ENCODE peak calls at places on chromosomes 12 and 14, in five cellular contexts. N is heart right ventricle, D is adipocyte, L is ascending aorta, Z is lower lobe of right lung. T is an unnamed sample. For H3K27me3 and H3K36me3, the result is how much of the 10 kb centered on the place peaks cover.

GRCh38 chr12:50151047-50151687 is 16.0 kb downstream of the CERS5 start:
- DNase-seq in N (no peak), D (no peak), L (no peak), Z (no peak), T (no peak)

GRCh38 chr12:31204995-31205582 is 120.9 kb downstream of the SINHCAF start:
- DNase-seq in N (no peak), D (peak), L (no peak), Z (no peak), T (no peak)

GRCh38 chr12:108152179-108152538 is 23.1 kb downstream of the WSCD2 start:
- DNase-seq in N (no peak), D (no peak), L (no peak), Z (no peak), T (no peak)

GRCh38 chr12:125773033-125773432 is 707.8 kb downstream of the AACS start:
- DNase-seq in N (no peak), D (no peak), L (no peak), Z (no peak), T (peak)

GRCh38 chr14:70358631-70359030 is 852 bp downstream of the COX16 start:
- DNase-seq in N (no peak), D (peak), L (no peak), Z (no peak), T (no peak)

GRCh38 chr12:27843714-27844245 is 63.7 kb upstream of the MANSC4 start:
- DNase-seq in N (no peak), D (peak), L (no peak), Z (no peak), T (no peak)

GRCh38 chr14:29085546-29085945 is 319.0 kb downstream of the FOXG1 start:
- DNase-seq in N (no peak), D (no peak), L (no peak), Z (no peak), T (peak)

GRCh38 chr14:38866461-38866860 is 236.6 kb downstream of the SEC23A start:
- DNase-seq in N (no peak), D (no peak), L (no peak), Z (no peak), T (no peak)

GRCh38 chr14:85380891-85381290 is 149.1 kb upstream of the FLRT2 start:
- DNase-seq in N (no peak), D (peak), L (no peak), Z (no peak), T (no peak)

GRCh38 chr12:104372048-104372720 is 68.6 kb downstream of the EID3 start:
- DNase-seq in N (no peak), D (no peak), L (no peak), Z (no peak), T (no peak)

DNA sequence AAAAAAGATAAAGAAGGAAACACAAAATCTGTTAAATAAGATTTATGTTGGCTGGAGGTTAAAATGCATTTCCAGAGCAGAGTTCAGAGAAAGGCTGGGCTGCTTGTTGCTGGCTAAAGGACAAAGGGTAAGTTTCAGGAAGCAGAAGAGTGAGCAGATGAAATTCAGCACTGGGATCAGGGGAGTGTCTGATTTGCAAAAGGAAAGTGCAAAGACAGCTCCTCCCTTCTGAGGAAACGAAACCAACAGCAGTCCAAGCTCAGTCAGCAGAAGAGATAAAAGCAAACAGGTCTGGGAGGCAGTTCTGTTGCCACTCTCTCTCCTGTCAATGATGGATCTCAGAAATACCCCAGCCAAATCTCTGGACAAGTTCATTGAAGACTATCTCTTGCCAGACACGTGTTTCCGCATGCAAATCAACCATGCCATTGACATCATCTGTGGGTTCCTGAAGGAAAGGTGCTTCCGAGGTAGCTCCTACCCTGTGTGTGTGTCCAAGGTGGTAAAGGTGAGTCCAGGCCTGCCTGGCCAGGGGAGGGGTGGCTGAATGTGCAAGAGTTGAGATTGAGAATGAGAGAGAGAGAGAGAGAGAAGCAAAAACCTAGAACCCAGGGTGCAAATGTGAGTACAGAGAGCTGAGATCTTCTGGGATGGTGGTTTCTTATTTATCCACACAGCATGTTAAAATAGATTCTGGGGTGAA is at the start of gene OAS1:
- DNase-seq in N (peak), D (peak), L (no peak), Z (no peak), T (no peak)
- H3K4me3 ChIP-seq in N (peak), D (peak), L (peak), Z (peak), T (no peak)

GRCh38 chr14:54955143-54955542 is 52.5 kb upstream of the GCH1 start:
- DNase-seq in N (no peak), D (no peak), L (no peak), Z (no peak), T (no peak)
- H3K27me3 ChIP-seq in N (under half), D (under half), L (under half), Z (under half), T (under half)

GRCh38 chr14:64741200-64741599 is 37.0 kb downstream of the PLEKHG3 start:
- DNase-seq in N (no peak), D (no peak), L (no peak), Z (no peak), T (no peak)

GRCh38 chr14:64745511-64746041 is 41.4 kb downstream of the PLEKHG3 start:
- DNase-seq in N (no peak), D (no peak), L (no peak), Z (no peak), T (no peak)

GRCh38 chr14:64741961-64742360 is 37.7 kb downstream of the PLEKHG3 start:
- DNase-seq in N (no peak), D (no peak), L (no peak), Z (no peak), T (no peak)

GRCh38 chr14:64746298-64747250 is 42.4 kb downstream of the PLEKHG3 start:
- DNase-seq in N (no peak), D (peak), L (no peak), Z (no peak), T (no peak)

DNA sequence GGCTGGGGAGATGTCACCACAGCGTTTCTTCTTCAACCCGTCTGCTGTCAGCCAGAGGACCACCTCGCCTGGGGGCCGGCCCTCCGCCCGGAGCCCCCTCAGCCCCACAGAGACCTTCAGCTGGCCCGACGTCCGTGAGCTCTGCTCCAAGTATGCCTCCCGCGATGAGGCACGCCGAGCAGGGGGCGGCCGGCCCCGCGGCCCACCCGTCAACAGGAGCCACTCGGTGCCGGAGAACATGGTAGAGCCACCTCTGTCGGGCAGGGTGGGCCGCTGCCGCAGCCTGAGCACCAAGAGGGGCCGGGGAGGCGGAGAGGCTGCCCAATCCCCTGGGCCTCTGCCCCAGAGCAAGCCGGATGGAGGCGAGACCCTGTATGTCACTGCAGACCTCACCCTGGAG is 38.8 kb downstream of the PLEKHG3 start:
- DNase-seq in N (no peak), D (no peak), L (no peak), Z (no peak), T (no peak)
- H3K36me3 ChIP-seq in N (half or more), D (under half), L (half or more), Z (half or more), T (under half)

GRCh38 chr12:54285150-54286041 is 4.9 kb downstream of the HNRNPA1 start:
- DNase-seq in N (no peak), D (peak), L (no peak), Z (no peak), T (no peak)
- H3K4me3 ChIP-seq in N (no peak), D (peak), L (no peak), Z (no peak), T (no peak)

T was measured in H7.